ENCODE peak calls at places on chromosomes 5 and 9, in nine cellular contexts. D is H1; G is SK-N-SH; A is cardiac muscle cell; Z is endothelial cell of umbilical vein; U is transverse colon; K is heart right ventricle; R is CD8-positive, alpha-beta memory T cell; E is fibroblast of lung. N is an unnamed sample. For H3K27me3 and H3K4me1, the result is how much of the 10 kb centered on the place peaks cover.

GRCh38 chr9:108854094-108854493 is 1.7 kb downstream of the ACTL7B start:
- DNase-seq in E (no peak), Z (no peak), A (no peak), D (no peak), U (no peak), G (no peak), K (no peak), R (no peak), N (no peak)

GRCh38 chr5:158277276-158277675 is 418.3 kb upstream of the CLINT1 start:
- DNase-seq in R (no peak), D (no peak), A (no peak), K (no peak), Z (no peak), G (no peak), E (no peak), U (no peak), N (no peak)

GRCh38 chr5:93585054-93585751 is 2.2 kb downstream of the NR2F1 start:
- DNase-seq in U (no peak), A (peak), E (no peak), R (no peak), D (no peak), K (no peak), G (peak), Z (peak), N (no peak)

GRCh38 chr5:74094096-74094778 is 468.2 kb downstream of the ARHGEF28 start:
- DNase-seq in D (no peak), U (no peak), A (peak), K (peak), G (peak), Z (peak), E (peak), R (no peak), N (no peak)

GRCh38 chr9:73919712-73920111 is 577.4 kb upstream of the RORB start:
- DNase-seq in Z (no peak), G (no peak), R (no peak), K (no peak), E (no peak), D (no peak), A (no peak), U (no peak), N (no peak)

GRCh38 chr9:98551511-98552286 is 157.0 kb downstream of the GABBR2 start:
- DNase-seq in D (no peak), G (no peak), Z (no peak), U (no peak), A (peak), K (no peak), R (no peak), E (peak), N (no peak)

GRCh38 chr5:62477801-62478200 is 65.2 kb downstream of the IPO11 start:
- DNase-seq in E (peak), A (peak), Z (no peak), K (no peak), R (no peak), U (no peak), D (no peak), G (no peak), N (no peak)

GRCh38 chr5:65791721-65792698 is 70.0 kb downstream of the NLN start:
- DNase-seq in E (peak), R (no peak), G (no peak), A (no peak), U (no peak), Z (no peak), K (no peak), D (no peak), N (no peak)

GRCh38 chr5:169116961-169117461 is 183.9 kb downstream of the SLIT3 start:
- DNase-seq in K (peak), R (no peak), E (no peak), A (no peak), G (no peak), U (no peak), Z (peak), D (no peak), N (no peak)

GRCh38 chr5:149267241-149267973 is 4.3 kb upstream of the AFAP1L1 start:
- DNase-seq in U (no peak), R (no peak), D (no peak), G (no peak), Z (no peak), A (no peak), E (peak), K (no peak), N (no peak)

GRCh38 chr5:52560366-52560765 is 227.3 kb upstream of the ITGA1 start:
- DNase-seq in R (no peak), G (peak), A (no peak), U (no peak), D (no peak), K (no peak), E (no peak), Z (peak), N (no peak)

GRCh38 chr9:108552459-108553040 is 303.2 kb downstream of the ACTL7B start:
- DNase-seq in K (no peak), U (peak), D (no peak), Z (no peak), R (no peak), A (peak), E (peak), G (no peak), N (peak)

GRCh38 chr5:132076202-132076830 is 2.7 kb downstream of the CSF2 start:
- DNase-seq in G (no peak), R (no peak), K (no peak), Z (no peak), E (no peak), U (no peak), D (no peak), A (no peak), N (no peak)

GRCh38 chr5:164746723-164747122 is 1241.3 kb downstream of the MAT2B start:
- DNase-seq in U (no peak), D (no peak), G (no peak), E (no peak), Z (no peak), R (no peak), K (no peak), A (no peak), N (no peak)

GRCh38 chr5:94276056-94276455 is 342.3 kb downstream of the KIAA0825 start:
- DNase-seq in G (no peak), K (no peak), A (no peak), Z (no peak), R (no peak), U (no peak), E (no peak), D (no peak), N (no peak)

GRCh38 chr5:5341531-5342292 is 80.8 kb upstream of the ICE1 start:
- DNase-seq in A (peak), U (no peak), K (no peak), R (no peak), G (no peak), Z (no peak), E (peak), D (no peak), N (no peak)

GRCh38 chr9:109014267-109015025 is 1.1 kb upstream of the CTNNAL1 start:
- DNase-seq in G (no peak), D (no peak), A (peak), K (peak), Z (peak), E (peak), R (no peak), U (peak), N (no peak)

GRCh38 chr9:137452761-137453642 is 6.1 kb downstream of the NSMF start:
- DNase-seq in D (no peak), Z (no peak), R (peak), A (no peak), U (peak), K (no peak), E (no peak), G (no peak), N (peak)

GRCh38 chr9:115650768-115651167 is 502.8 kb upstream of the PAPPA start:
- DNase-seq in E (peak), Z (no peak), U (no peak), G (no peak), K (no peak), A (peak), R (no peak), D (no peak), N (no peak)

GRCh38 chr5:34804913-34805312 is 34.1 kb upstream of the TTC23L start:
- DNase-seq in U (no peak), K (no peak), D (no peak), E (peak), A (no peak), G (no peak), Z (no peak), R (no peak), N (no peak)

GRCh38 chr9:37283730-37284235 is 138.7 kb upstream of the GRHPR start:
- DNase-seq in A (peak), G (no peak), R (no peak), K (no peak), D (no peak), E (peak), Z (peak), U (no peak), N (no peak)

GRCh38 chr9:34139477-34140146 is 13.1 kb upstream of the DCAF12 start:
- DNase-seq in A (peak), R (no peak), G (peak), D (no peak), Z (peak), U (peak), E (peak), K (peak), N (no peak)

GRCh38 chr5:74070766-74071165 is 444.8 kb downstream of the ARHGEF28 start:
- DNase-seq in Z (peak), R (no peak), U (no peak), E (peak), D (no peak), G (no peak), A (no peak), K (no peak), N (no peak)

GRCh38 chr5:73115399-73116051 is 4.8 kb upstream of the TMEM171 start:
- DNase-seq in K (no peak), U (no peak), R (no peak), D (no peak), G (no peak), Z (no peak), E (peak), A (peak), N (no peak)

GRCh38 chr5:189976-190365 is 1.3 kb upstream of the LRRC14B start:
- DNase-seq in U (no peak), K (no peak), E (no peak), R (peak), D (no peak), Z (no peak), G (no peak), A (no peak), N (peak)

GRCh38 chr5:166845044-166845443 is 1446.4 kb upstream of the WWC1 start:
- DNase-seq in A (peak), G (no peak), E (peak), R (no peak), K (peak), Z (no peak), D (no peak), U (no peak), N (no peak)

GRCh38 chr5:150245111-150245789 is 44.3 kb downstream of the CAMK2A start:
- DNase-seq in D (no peak), A (peak), G (peak), E (no peak), R (no peak), Z (no peak), K (peak), U (no peak), N (no peak)

GRCh38 chr9:123741214-123741613 is 188.7 kb downstream of the DENND1A start:
- DNase-seq in K (no peak), E (no peak), A (no peak), R (no peak), D (no peak), Z (no peak), G (no peak), U (no peak), N (no peak)

GRCh38 chr9:87684627-87685204 is 41.2 kb upstream of the CTSL start:
- DNase-seq in A (peak), Z (peak), G (peak), R (no peak), E (peak), K (peak), D (peak), U (peak), N (no peak)

DNA sequence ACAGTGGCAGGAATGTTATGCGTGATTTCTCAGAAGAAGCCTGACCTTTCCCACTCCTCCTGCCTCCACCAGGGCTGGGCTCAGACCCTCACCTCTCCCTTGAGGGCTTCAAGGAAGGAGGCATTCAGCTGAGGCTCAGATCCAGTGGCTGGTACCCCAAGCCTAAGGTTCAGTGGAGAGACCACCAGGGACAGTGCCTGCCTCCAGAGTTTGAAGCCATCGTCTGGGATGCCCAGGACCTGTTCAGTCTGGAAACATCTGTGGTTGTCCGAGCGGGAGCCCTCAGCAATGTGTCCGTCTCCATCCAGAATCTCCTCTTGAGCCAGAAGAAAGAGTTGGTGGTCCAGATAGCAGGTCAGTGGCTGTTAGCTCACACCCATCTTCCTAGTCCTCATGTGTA is 9.9 kb downstream of the BTNL9 start:
- DNase-seq in K (no peak), R (no peak), Z (no peak), D (no peak), A (no peak), G (no peak), E (no peak), U (no peak), N (no peak)
- H3K27me3 ChIP-seq in K (half or more), R (under half), Z (under half), D (under half), A (half or more), G (half or more), E (under half), U (half or more), N (under half)

GRCh38 chr5:96329886-96330531 is 103.0 kb downstream of the PCSK1 start:
- DNase-seq in K (no peak), U (no peak), E (no peak), R (no peak), G (no peak), A (no peak), D (no peak), Z (no peak), N (no peak)

GRCh38 chr5:96324708-96325107 is 108.3 kb downstream of the PCSK1 start:
- DNase-seq in K (no peak), U (no peak), G (no peak), R (no peak), E (peak), Z (peak), A (peak), D (no peak), N (no peak)

GRCh38 chr5:96327728-96328127 is 105.3 kb downstream of the PCSK1 start:
- DNase-seq in D (no peak), E (no peak), U (no peak), A (no peak), Z (no peak), K (no peak), G (peak), R (no peak), N (no peak)

GRCh38 chr5:96329294-96329693 is 103.8 kb downstream of the PCSK1 start:
- DNase-seq in R (no peak), G (no peak), A (no peak), E (no peak), U (no peak), K (no peak), D (no peak), Z (peak), N (no peak)

GRCh38 chr5:96326902-96327301 is 106.1 kb downstream of the PCSK1 start:
- DNase-seq in D (no peak), Z (no peak), R (no peak), K (no peak), G (no peak), E (no peak), A (no peak), U (no peak), N (no peak)
- H3K4me1 ChIP-seq in D (under half), Z (under half), R (under half), K (under half), G (under half), E (under half), A (under half), U (under half), N (under half)

GRCh38 chr5:51381801-51382507 is 1.3 kb upstream of the ISL1 start:
- DNase-seq in U (no peak), K (no peak), E (no peak), A (no peak), G (peak), Z (peak), D (no peak), R (no peak), N (no peak)
- H3K27me3 ChIP-seq in U (half or more), K (half or more), E (under half), A (under half), G (under half), Z (half or more), D (half or more), R (under half), N (under half)

GRCh38 chr9:95029251-95029650 is 288.3 kb downstream of the FANCC start:
- DNase-seq in U (no peak), G (no peak), Z (no peak), E (no peak), R (no peak), A (no peak), K (no peak), D (no peak), N (no peak)

GRCh38 chr9:95029720-95030119 is 287.8 kb downstream of the FANCC start:
- DNase-seq in U (no peak), G (no peak), R (no peak), Z (no peak), A (no peak), K (no peak), D (no peak), E (no peak), N (no peak)

GRCh38 chr9:95030344-95030743 is 287.2 kb downstream of the FANCC start:
- DNase-seq in D (no peak), G (no peak), K (no peak), R (no peak), U (no peak), E (no peak), A (no peak), Z (no peak), N (no peak)

GRCh38 chr9:95028855-95029219 is 288.7 kb downstream of the FANCC start:
- DNase-seq in K (no peak), A (no peak), D (no peak), G (no peak), Z (no peak), R (no peak), E (no peak), U (no peak), N (no peak)

GRCh38 chr9:95027914-95028854 is 289.3 kb downstream of the FANCC start:
- DNase-seq in D (no peak), U (no peak), Z (no peak), R (no peak), K (no peak), A (no peak), G (no peak), E (peak), N (no peak)
- H3K4me1 ChIP-seq in D (under half), U (half or more), Z (under half), R (under half), K (half or more), A (under half), G (half or more), E (under half), N (under half)

N was measured in Peyer's patch.